ENCODE peak calls at places on chromosomes 2 and 18, in five cellular contexts. M, U, B, K and F are unnamed samples.

GRCh38 chr2:98658816-98659486 is 50.6 kb downstream of the UNC50 start:
- DNase-seq in K (no peak), M (no peak), B (no peak), U (no peak), F (no peak)

GRCh38 chr2:8684885-8685696 is 3.2 kb downstream of the ID2 start:
- DNase-seq in M (no peak), K (peak), B (peak), U (peak), F (no peak)

GRCh38 chr2:107349329-107349728 is 463.4 kb upstream of the ST6GAL2 start:
- DNase-seq in U (no peak), M (no peak), B (no peak), K (no peak), F (no peak)

GRCh38 chr2:71548589-71549485 is 95.5 kb downstream of the DYSF start:
- DNase-seq in M (peak), B (peak), U (peak), K (peak), F (no peak)

GRCh38 chr2:196066794-196067382 is 1.7 kb downstream of the DNAH7 start:
- DNase-seq in M (no peak), B (no peak), U (peak), K (peak), F (no peak)

GRCh38 chr18:54958711-54959625 is at the start of gene CCDC68:
- DNase-seq in B (no peak), M (no peak), K (no peak), U (no peak), F (no peak)

GRCh38 chr2:183078163-183078466 is 432 bp upstream of the DUSP19 start:
- DNase-seq in M (no peak), K (no peak), B (no peak), U (peak), F (no peak)

GRCh38 chr2:191176801-191177438 is 26.1 kb upstream of the STAT4 start:
- DNase-seq in K (no peak), U (no peak), M (no peak), B (no peak), F (no peak)

GRCh38 chr18:56199580-56200320 is 438.6 kb downstream of the TXNL1 start:
- DNase-seq in U (no peak), M (no peak), B (no peak), K (no peak), F (no peak)

GRCh38 chr2:41413813-41414485 is 633.9 kb upstream of the PKDCC start:
- DNase-seq in U (no peak), M (no peak), B (no peak), K (no peak), F (no peak)

GRCh38 chr2:141923657-141924056 is 207.2 kb downstream of the LRP1B start:
- DNase-seq in M (no peak), K (no peak), B (no peak), U (no peak), F (no peak)

GRCh38 chr2:207438414-207439126 is 91.2 kb upstream of the CREB1 start:
- DNase-seq in B (no peak), K (no peak), U (no peak), M (no peak), F (no peak)

GRCh38 chr2:218286570-218287459 is 5.5 kb downstream of the TMBIM1 start:
- DNase-seq in B (peak), K (peak), M (peak), U (peak), F (no peak)

GRCh38 chr2:128362889-128363228 is 44.2 kb upstream of the HS6ST1 start:
- DNase-seq in U (no peak), B (no peak), M (no peak), K (no peak), F (no peak)

GRCh38 chr2:152411154-152411553 is 76.2 kb downstream of the FMNL2 start:
- DNase-seq in B (no peak), K (no peak), U (no peak), M (no peak), F (no peak)

GRCh38 chr2:232385660-232386489 is 7.3 kb downstream of the ALPP start:
- DNase-seq in M (no peak), U (no peak), B (no peak), K (no peak), F (no peak)

GRCh38 chr2:234158812-234159211 is 108.3 kb downstream of the SPP2 start:
- DNase-seq in K (no peak), B (no peak), U (no peak), M (no peak), F (no peak)

GRCh38 chr2:100237046-100237615 is 85.2 kb downstream of the LONRF2 start:
- DNase-seq in K (no peak), U (no peak), B (no peak), M (no peak), F (no peak)

GRCh38 chr2:28401411-28401810 is 8.8 kb downstream of the FOSL2 start:
- DNase-seq in B (no peak), K (no peak), U (no peak), M (no peak), F (no peak)

GRCh38 chr2:233025706-233026105 is 6.8 kb upstream of the NEU2 start:
- DNase-seq in M (no peak), B (no peak), K (no peak), U (no peak), F (no peak)